ENCODE peak calls at places on chromosomes 1 and 21, in four cellular contexts. D is NCI-H345, I is cerebellar cortex, P is transverse colon. R is an unnamed sample.

GRCh38 chr1:222815367-222815765 is 527 bp downstream of the DISP1 start:
- DNase-seq in D (peak), I (peak), P (peak), R (peak)

GRCh38 chr1:178500091-178500770 is 3.5 kb upstream of the CLEC20A start:
- DNase-seq in D (no peak), I (no peak), P (no peak), R (no peak)

GRCh38 chr21:33401617-33401967 is 1.6 kb upstream of the IFNGR2 start:
- DNase-seq in D (no peak), I (no peak), P (no peak), R (no peak)

GRCh38 chr1:112439592-112439991 is 43.6 kb downstream of the CTTNBP2NL start:
- DNase-seq in D (no peak), I (no peak), P (no peak), R (no peak)

GRCh38 chr1:22817462-22817861 is 106.8 kb downstream of the EPHB2 start:
- DNase-seq in D (no peak), I (no peak), P (no peak), R (no peak)

GRCh38 chr1:169692766-169693460 is 18.5 kb downstream of the SELL start:
- DNase-seq in D (no peak), I (no peak), P (no peak), R (no peak)

GRCh38 chr21:25735895-25736597 is 1.3 kb downstream of the GABPA start:
- DNase-seq in D (no peak), I (peak), P (no peak), R (no peak)

GRCh38 chr1:230754831-230755230 is 7.6 kb downstream of the CAPN9 start:
- DNase-seq in D (no peak), I (peak), P (no peak), R (no peak)

GRCh38 chr1:42962641-42963377 is 4.1 kb upstream of the SLC2A1 start:
- DNase-seq in D (peak), I (no peak), P (no peak), R (no peak)

GRCh38 chr1:111270781-111271463 is 19.7 kb upstream of the CHIA start:
- DNase-seq in D (no peak), I (no peak), P (no peak), R (no peak)

GRCh38 chr1:22412932-22413727 is 38.5 kb upstream of the ZBTB40 start:
- DNase-seq in D (no peak), I (no peak), P (no peak), R (no peak)

GRCh38 chr1:34825455-34826081 is 32.8 kb downstream of the GJA4 start:
- DNase-seq in D (no peak), I (peak), P (peak), R (no peak)

GRCh38 chr1:225822655-225823403 is 12.9 kb downstream of the EPHX1 start:
- DNase-seq in D (no peak), I (no peak), P (no peak), R (no peak)

GRCh38 chr1:47756411-47756810 is 240.8 kb downstream of the TRABD2B start:
- DNase-seq in D (no peak), I (no peak), P (no peak), R (no peak)

GRCh38 chr1:67001682-67002425 is 52.1 kb downstream of the SLC35D1 start:
- DNase-seq in D (no peak), I (no peak), P (no peak), R (no peak)

GRCh38 chr21:15363921-15364320 is 299.1 kb upstream of the NRIP1 start:
- DNase-seq in D (no peak), I (no peak), P (no peak), R (no peak)

GRCh38 chr1:71377886-71378285 is 297.1 kb upstream of the ZRANB2 start:
- DNase-seq in D (no peak), I (no peak), P (no peak), R (no peak)

GRCh38 chr21:35144978-35145377 is 95.9 kb upstream of the RUNX1 start:
- DNase-seq in D (no peak), I (no peak), P (no peak), R (no peak)

GRCh38 chr1:221284028-221284427 is 404.8 kb downstream of the HLX start:
- DNase-seq in D (peak), I (no peak), P (no peak), R (no peak)

GRCh38 chr1:41670558-41670957 is 186.1 kb upstream of the EDN2 start:
- DNase-seq in D (no peak), I (no peak), P (no peak), R (no peak)

GRCh38 chr1:63143482-63143881 is 178.9 kb upstream of the FOXD3 start:
- DNase-seq in D (no peak), I (no peak), P (no peak), R (no peak)

GRCh38 chr1:116498789-116499628 is 71.8 kb downstream of the CD58 start:
- DNase-seq in D (peak), I (peak), P (peak), R (peak)

GRCh38 chr1:206672011-206672688 is 12.6 kb upstream of the MAPKAPK2 start:
- DNase-seq in D (peak), I (no peak), P (peak), R (no peak)

GRCh38 chr21:43812139-43812821 is 22.9 kb downstream of the RRP1 start:
- DNase-seq in D (peak), I (no peak), P (peak), R (no peak)

GRCh38 chr1:76267631-76268030 is 193.1 kb downstream of the ST6GALNAC3 start:
- DNase-seq in D (no peak), I (no peak), P (no peak), R (no peak)

GRCh38 chr1:43207229-43207853 is 35.2 kb downstream of the CFAP57 start:
- DNase-seq in D (no peak), I (peak), P (no peak), R (no peak)

GRCh38 chr1:156458181-156458503 is 42.4 kb downstream of the MEF2D start:
- DNase-seq in D (no peak), I (no peak), P (no peak), R (no peak)

GRCh38 chr1:29889776-29890175 is 653.5 kb downstream of the PTPRU start:
- DNase-seq in D (no peak), I (no peak), P (no peak), R (no peak)

GRCh38 chr1:224747578-224747977 is 131.5 kb downstream of the CNIH3 start:
- DNase-seq in D (no peak), I (peak), P (no peak), R (no peak)

GRCh38 chr21:39568380-39568779 is 44.4 kb upstream of the B3GALT5 start:
- DNase-seq in D (peak), I (no peak), P (no peak), R (no peak)

GRCh38 chr21:36990508-36991205 is 15.8 kb upstream of the RIPPLY3 start:
- DNase-seq in D (no peak), I (no peak), P (no peak), R (no peak)

GRCh38 chr1:207890136-207890738 is 20.7 kb downstream of the CD34 start:
- DNase-seq in D (no peak), I (no peak), P (peak), R (no peak)

GRCh38 chr1:234957330-234958065 is 171.1 kb downstream of the TOMM20 start:
- DNase-seq in D (no peak), I (peak), P (peak), R (no peak)

GRCh38 chr1:42431514-42431913 is 24.3 kb downstream of the ZMYND12 start:
- DNase-seq in D (no peak), I (no peak), P (peak), R (no peak)

GRCh38 chr1:41633764-41634163 is 149.3 kb upstream of the EDN2 start:
- DNase-seq in D (no peak), I (no peak), P (no peak), R (no peak)

R was measured in GM19239.